ENCODE peak calls at places on chromosome 16, in five cellular contexts. F is mammary epithelial cell, X is left ventricle myocardium inferior, D is GM23338, P is fibroblast of the aortic adventitia. L is an unnamed sample.

GRCh38 chr16:23048164-23048563 is 101.1 kb downstream of the USP31 start:
- DNase-seq in D (no peak), F (no peak), X (no peak), P (no peak), L (no peak)

GRCh38 chr16:15899538-15900100 is 11.2 kb upstream of the CEP20 start:
- DNase-seq in F (peak; percentile 98), X (no peak), P (peak; percentile 90), D (no peak), L (peak; percentile 84)

GRCh38 chr16:2675021-2675420 is 7.3 kb upstream of the KCTD5 start:
- DNase-seq in F (no peak), X (no peak), P (no peak), D (no peak), L (no peak)

GRCh38 chr16:83931556-83931955 is 21.5 kb upstream of the OSGIN1 start:
- DNase-seq in D (no peak), X (no peak), P (no peak), F (no peak), L (no peak)

GRCh38 chr16:56793504-56793903 is 63.6 kb downstream of the NUP93 start:
- DNase-seq in P (peak; percentile 70), X (no peak), F (peak; percentile 8), D (peak; percentile 55), L (peak; percentile 41)

GRCh38 chr16:14489460-14489859 is 140.6 kb downstream of the PARN start:
- DNase-seq in X (no peak), D (peak; percentile 79), F (no peak), P (peak; percentile 21), L (peak; percentile 79)

GRCh38 chr16:78421244-78421661 is 321.8 kb downstream of the WWOX start:
- DNase-seq in P (no peak), X (no peak), D (peak; percentile 61), F (no peak), L (no peak)

GRCh38 chr16:80260906-80261311 is 279.9 kb upstream of the DYNLRB2 start:
- DNase-seq in D (no peak), F (no peak), X (no peak), P (no peak), L (no peak)

GRCh38 chr16:30054959-30055553 is 10.5 kb upstream of the ALDOA start:
- DNase-seq in P (no peak), F (peak; percentile 75), D (peak; percentile 88), X (no peak), L (no peak)

GRCh38 chr16:73890524-73891500 is 405.8 kb upstream of the PSMD7 start:
- DNase-seq in F (no peak), P (no peak), D (peak; percentile 77), X (no peak), L (peak; percentile 0)

GRCh38 chr16:57138281-57138935 is 46.0 kb downstream of the CPNE2 start:
- DNase-seq in P (no peak), X (no peak), F (no peak), D (no peak), L (no peak)

GRCh38 chr16:67226295-67226803 is 581 bp upstream of the TMEM208 start:
- DNase-seq in F (no peak), D (no peak), X (no peak), P (no peak), L (no peak)

GRCh38 chr16:21185659-21186325 is 25.6 kb downstream of the ZP2 start:
- DNase-seq in P (no peak), X (no peak), D (no peak), F (no peak), L (no peak)

GRCh38 chr16:27973678-27974077 is 89.8 kb downstream of the GSG1L start:
- DNase-seq in D (peak; percentile 22), X (no peak), P (no peak), F (no peak), L (no peak)

GRCh38 chr16:89246903-89247733 is 29.6 kb downstream of the ZNF778 start:
- DNase-seq in P (peak; percentile 83), F (peak; percentile 67), D (peak; percentile 88), X (peak; percentile 85), L (peak; percentile 68)

GRCh38 chr16:85750827-85751641 is at the start of gene C16orf74:
- DNase-seq in X (peak; percentile 46), F (peak; percentile 68), D (peak; percentile 69), P (peak; percentile 41), L (peak; percentile 36)

GRCh38 chr16:10878644-10879498 is 1.9 kb downstream of the CIITA start:
- DNase-seq in P (peak; percentile 24), D (peak; percentile 63), X (peak; percentile 51), F (peak; percentile 40), L (peak; percentile 31)

GRCh38 chr16:23716484-23716883 is 3.5 kb upstream of the ERN2 start:
- DNase-seq in X (no peak), D (no peak), P (no peak), F (no peak), L (no peak)

GRCh38 chr16:85151603-85152413 is 39.5 kb upstream of the CIBAR2 start:
- DNase-seq in D (no peak), X (peak; percentile 83), P (peak; percentile 84), F (peak; percentile 76), L (peak; percentile 86)

GRCh38 chr16:71929048-71929447 is 33.7 kb downstream of the IST1 start:
- DNase-seq in P (peak; percentile 66), F (no peak), D (no peak), X (no peak), L (peak; percentile 67)

GRCh38 chr16:27800817-27801216 is 250.9 kb downstream of the KATNIP start:
- DNase-seq in D (no peak), X (no peak), P (no peak), F (no peak), L (no peak)

GRCh38 chr16:10694830-10695229 is at the start of gene TEKT5:
- DNase-seq in P (no peak), X (no peak), F (no peak), D (no peak), L (no peak)

GRCh38 chr16:65769055-65769465 is 597.4 kb upstream of the CDH5 start:
- DNase-seq in P (peak; percentile 90), D (no peak), X (no peak), F (peak; percentile 50), L (no peak)

GRCh38 chr16:10261077-10261476 is 78.8 kb upstream of the GRIN2A start:
- DNase-seq in F (no peak), D (no peak), X (no peak), P (no peak), L (no peak)

GRCh38 chr16:67029249-67030096 is 524 bp downstream of the CBFB start:
- DNase-seq in P (peak; percentile 60), F (peak; percentile 53), X (peak; percentile 74), D (peak; percentile 25), L (peak; percentile 61)

DNA sequence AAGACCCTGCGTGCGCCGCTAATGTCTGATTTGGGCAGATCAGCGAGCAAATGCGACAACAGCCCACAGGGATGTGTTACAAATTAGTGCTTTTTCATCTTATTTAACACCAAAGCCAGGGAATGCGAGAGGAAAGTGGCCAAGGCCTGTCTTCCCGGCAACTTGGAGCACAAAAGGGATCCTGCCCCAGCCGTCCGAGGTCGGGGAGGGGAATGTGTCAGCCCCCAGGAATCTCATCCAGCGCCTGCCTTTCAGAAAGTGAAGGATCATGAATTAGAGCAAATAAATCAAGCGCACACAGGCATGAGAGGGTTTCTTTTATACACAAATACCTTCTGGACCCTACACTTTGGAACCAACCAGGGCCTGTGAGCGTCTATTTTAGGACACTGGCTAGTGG is 248.9 kb downstream of the C16orf95 start:
- DNase-seq in P (no peak), F (no peak), D (no peak), X (no peak), L (no peak)
- TF ChIP-seq CTCF in P (no peak), F (no peak), D (no peak), X (no peak), L (no peak)

GRCh38 chr16:279531-279930 is 860 bp upstream of the ARHGDIG start:
- DNase-seq in P (no peak), F (no peak), D (no peak), X (no peak), L (no peak)

GRCh38 chr16:281660-282249 is 1.2 kb upstream of the PDIA2 start:
- DNase-seq in X (no peak), D (no peak), F (no peak), P (no peak), L (no peak)

GRCh38 chr16:280005-280421 is 378 bp upstream of the ARHGDIG start:
- DNase-seq in D (peak; percentile 42), F (no peak), P (no peak), X (no peak), L (no peak)

GRCh38 chr16:280991-281659 is 734 bp downstream of the ARHGDIG start:
- DNase-seq in X (no peak), P (no peak), D (no peak), F (no peak), L (no peak)

DNA sequence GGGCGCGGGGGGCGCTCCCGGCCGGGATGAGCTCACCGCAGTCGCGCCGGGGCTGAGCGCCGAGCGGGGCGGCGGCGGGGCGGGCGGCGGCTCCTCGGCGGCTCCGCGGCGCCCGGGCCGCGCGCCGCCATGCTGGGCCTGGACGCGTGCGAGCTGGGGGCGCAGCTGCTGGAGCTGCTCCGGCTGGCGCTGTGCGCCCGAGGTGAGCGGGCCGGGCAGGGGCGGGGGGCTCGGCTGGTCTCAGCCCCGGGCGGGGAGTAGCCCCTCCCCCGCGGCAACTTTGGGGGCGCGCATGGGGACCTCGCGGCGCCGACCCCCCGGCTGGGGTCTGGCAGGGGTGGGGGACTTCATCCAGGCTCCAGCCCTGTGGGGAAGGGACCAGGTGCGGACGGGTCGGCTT is at the start of gene ARHGDIG:
- DNase-seq in X (no peak), D (peak; percentile 54), F (no peak), P (no peak), L (no peak)
- H3K4me3 ChIP-seq in X (peak within 1 kb of the TSS; percentile 64), D (peak within 1 kb of the TSS; percentile 69), F (no peak within 1 kb of the TSS), P (peak within 1 kb of the TSS; percentile 47), L (no peak within 1 kb of the TSS)

DNA sequence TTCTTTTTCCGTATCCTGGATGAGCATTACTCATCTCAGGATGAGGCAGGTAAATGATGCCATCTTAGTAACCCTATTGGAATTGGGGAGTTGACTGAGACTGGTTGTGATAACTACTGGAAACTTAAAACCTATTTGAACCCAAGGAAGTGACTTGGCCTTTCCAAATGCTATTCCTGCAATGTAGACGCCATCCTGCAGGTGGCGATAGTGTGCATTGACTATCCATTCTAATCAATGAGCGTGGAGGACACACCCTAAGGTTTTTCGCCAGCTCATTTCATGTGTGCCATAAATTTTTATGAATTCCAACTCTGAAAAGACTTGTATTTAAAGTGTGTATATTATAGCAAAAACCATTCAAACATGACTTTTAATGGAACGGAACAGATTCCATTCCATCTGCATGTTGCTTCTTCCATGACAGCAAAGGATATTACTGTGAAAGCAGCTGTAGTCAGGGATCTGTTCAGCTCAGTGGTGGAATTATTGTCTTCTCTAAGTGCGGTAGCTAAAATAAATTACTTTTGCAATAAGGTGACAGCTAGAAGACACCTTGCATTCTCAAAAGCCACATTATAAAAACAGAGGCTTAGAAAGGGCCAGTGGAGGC is 55.3 kb downstream of the SYT17 start:
- DNase-seq in D (peak; percentile 76), P (no peak), X (no peak), F (peak; percentile 16), L (no peak)
- TF ChIP-seq CTCF in D (peak; percentile 90), P (peak; percentile 19), X (peak; percentile 39), F (peak; percentile 59), L (peak; percentile 47)

GRCh38 chr16:52353249-52353648 is 193.7 kb downstream of the TOX3 start:
- DNase-seq in D (no peak), X (no peak), F (no peak), P (no peak), L (no peak)
- H3K4me3 ChIP-seq in D (no peak overlapping the region), X (no peak overlapping the region), F (no peak overlapping the region), P (no peak overlapping the region), L (no peak overlapping the region)

DNA sequence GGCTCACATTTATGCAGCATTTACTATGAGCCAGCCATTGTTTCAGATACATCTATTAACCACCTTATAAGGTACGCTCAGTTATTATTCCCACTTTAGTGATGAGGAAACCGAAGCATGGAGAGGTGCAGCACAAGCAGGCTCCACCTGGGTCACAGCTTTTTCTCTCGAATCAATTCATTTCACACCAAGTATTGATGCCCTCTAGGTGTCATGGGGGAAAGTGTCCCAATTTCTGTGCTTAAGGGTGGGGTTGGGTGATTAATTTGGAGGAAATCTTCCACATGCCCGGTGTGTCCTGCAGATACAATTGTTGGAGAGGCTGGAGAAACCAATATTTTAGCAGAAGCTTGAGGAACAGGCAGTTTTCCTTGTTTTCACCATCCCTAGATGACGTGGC is 62.7 kb upstream of the DNAJA2 start:
- DNase-seq in P (no peak), F (no peak), X (no peak), D (no peak), L (no peak)
- TF ChIP-seq CTCF in P (no peak), F (no peak), X (no peak), D (peak; percentile 8), L (peak; percentile 1)

L was measured in AG10803.